ENCODE peak calls at places on chromosomes 3 and 15, in five cellular contexts. R is SJSA1, H is transverse colon, Y is cardiac muscle cell, F is neural progenitor cell. W is an unnamed sample.

GRCh38 chr3:171219258-171219657 is 192.7 kb upstream of the SLC2A2 start:
- DNase-seq in R (no peak), H (no peak), Y (no peak), F (no peak), W (no peak)

GRCh38 chr3:186315581-186316354 is 46.3 kb downstream of the DGKG start:
- DNase-seq in R (no peak), H (no peak), Y (no peak), F (no peak), W (no peak)

GRCh38 chr3:52046186-52046913 is 10.0 kb downstream of the DUSP7 start:
- DNase-seq in R (peak; percentile 95), H (no peak), Y (no peak), F (no peak), W (no peak)

GRCh38 chr3:104606812-104607211 is 759.9 kb upstream of the ALCAM start:
- DNase-seq in R (no peak), H (no peak), Y (no peak), F (no peak), W (no peak)

GRCh38 chr3:129231331-129232119 is 17.9 kb upstream of the COPG1 start:
- DNase-seq in R (peak; percentile 49), H (no peak), Y (no peak), F (no peak), W (no peak)

GRCh38 chr3:127532561-127533203 is 57.9 kb downstream of the TPRA1 start:
- DNase-seq in R (no peak), H (no peak), Y (no peak), F (no peak), W (no peak)

GRCh38 chr3:141960731-141961130 is 84.3 kb downstream of the ATP1B3 start:
- DNase-seq in R (peak; percentile 93), H (no peak), Y (no peak), F (peak; percentile 31), W (no peak)

GRCh38 chr3:58474967-58475578 is 16.8 kb upstream of the KCTD6 start:
- DNase-seq in R (no peak), H (no peak), Y (no peak), F (no peak), W (no peak)

GRCh38 chr3:37243811-37244748 is 69.7 kb upstream of the LRRFIP2 start:
- DNase-seq in R (peak; percentile 80), H (peak; percentile 81), Y (peak; percentile 91), F (peak; percentile 89), W (peak; percentile 96)

GRCh38 chr15:36884404-36885335 is 215.7 kb downstream of the MEIS2 start:
- DNase-seq in R (no peak), H (no peak), Y (no peak), F (peak; percentile 47), W (no peak)

GRCh38 chr3:52896613-52897012 is 735 bp downstream of the STIMATE start:
- DNase-seq in R (no peak), H (no peak), Y (peak; percentile 10), F (peak; percentile 40), W (no peak)

GRCh38 chr3:138434875-138435772 is 708 bp downstream of the ESYT3 start:
- DNase-seq in R (no peak), H (no peak), Y (peak; percentile 28), F (peak; percentile 52), W (peak; percentile 63)

GRCh38 chr3:111864821-111865656 is 6.0 kb downstream of the PHLDB2 start:
- DNase-seq in R (no peak), H (no peak), Y (peak; percentile 25), F (no peak), W (no peak)

GRCh38 chr3:53713626-53714025 is 132.6 kb downstream of the CHDH start:
- DNase-seq in R (no peak), H (no peak), Y (no peak), F (no peak), W (no peak)

GRCh38 chr3:119098620-119099222 is 47.2 kb upstream of the TEX55 start:
- DNase-seq in R (no peak), H (no peak), Y (peak; percentile 60), F (peak; percentile 49), W (no peak)

GRCh38 chr3:168071535-168071934 is 24.2 kb downstream of the GOLIM4 start:
- DNase-seq in R (peak; percentile 50), H (no peak), Y (no peak), F (no peak), W (no peak)

GRCh38 chr3:13782501-13782900 is 97.4 kb downstream of the WNT7A start:
- DNase-seq in R (no peak), H (no peak), Y (no peak), F (no peak), W (no peak)

GRCh38 chr3:184981071-184981470 is 169.1 kb downstream of the VPS8 start:
- DNase-seq in R (no peak), H (peak; percentile 51), Y (no peak), F (no peak), W (no peak)

GRCh38 chr3:149400645-149401044 is 23.2 kb upstream of the TM4SF1 start:
- DNase-seq in R (no peak), H (no peak), Y (no peak), F (no peak), W (no peak)

GRCh38 chr3:44721231-44722102 is 8.0 kb upstream of the ZNF501 start:
- DNase-seq in R (no peak), H (no peak), Y (no peak), F (no peak), W (no peak)
- H3K9me3 ChIP-seq in R (peaks cover 25% of the 10 kb centered on the region), H (peaks cover 94% of the 10 kb centered on the region), Y (peaks cover 4% of the 10 kb centered on the region), F (peaks cover 42% of the 10 kb centered on the region), W (peaks cover 64% of the 10 kb centered on the region)

GRCh38 chr3:25618043-25618442 is 46.7 kb downstream of the TOP2B start:
- DNase-seq in R (no peak), H (no peak), Y (no peak), F (no peak), W (no peak)
- H3K36me3 ChIP-seq in R (peaks cover 31% of the 10 kb centered on the region), H (no peaks in the 10 kb centered on the region), Y (peaks cover 59% of the 10 kb centered on the region), F (peaks cover 30% of the 10 kb centered on the region), W (peaks cover 63% of the 10 kb centered on the region)

DNA sequence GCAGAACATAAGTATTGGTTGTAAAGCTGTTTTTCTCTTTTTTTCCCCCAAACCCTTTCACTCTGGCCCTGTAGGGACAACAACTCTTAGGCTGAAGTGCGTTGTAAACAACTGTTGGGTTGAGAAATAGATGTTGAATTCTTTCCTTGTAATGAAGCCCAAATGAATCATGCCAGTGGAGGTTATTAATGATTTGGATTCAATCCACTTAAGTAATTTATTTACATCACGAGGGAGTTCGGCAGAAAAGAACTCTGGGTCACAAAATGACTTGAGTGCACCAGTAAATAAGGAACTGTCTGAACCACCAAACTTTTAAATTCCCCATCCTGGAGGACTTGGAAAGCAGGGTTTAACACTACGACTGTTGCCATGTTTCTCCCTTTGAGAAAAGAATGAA is 218.9 kb downstream of the PDZRN3 start:
- DNase-seq in R (no peak), H (no peak), Y (no peak), F (no peak), W (no peak)
- H3K27ac ChIP-seq in R (no peak overlapping the region), H (peak overlapping the region; percentile 42), Y (no peak overlapping the region), F (no peak overlapping the region), W (peak overlapping the region; percentile 55)

GRCh38 chr3:43198791-43199644 is 87.3 kb upstream of the SNRK start:
- DNase-seq in R (no peak), H (no peak), Y (no peak), F (no peak), W (no peak)

GRCh38 chr3:43207628-43208085 is 78.7 kb upstream of the SNRK start:
- DNase-seq in R (no peak), H (no peak), Y (no peak), F (no peak), W (no peak)

GRCh38 chr3:43199645-43200036 is 86.7 kb upstream of the SNRK start:
- DNase-seq in R (no peak), H (no peak), Y (no peak), F (no peak), W (no peak)

GRCh38 chr3:43206632-43207031 is 79.7 kb upstream of the SNRK start:
- DNase-seq in R (no peak), H (no peak), Y (no peak), F (peak; percentile 37), W (no peak)

DNA sequence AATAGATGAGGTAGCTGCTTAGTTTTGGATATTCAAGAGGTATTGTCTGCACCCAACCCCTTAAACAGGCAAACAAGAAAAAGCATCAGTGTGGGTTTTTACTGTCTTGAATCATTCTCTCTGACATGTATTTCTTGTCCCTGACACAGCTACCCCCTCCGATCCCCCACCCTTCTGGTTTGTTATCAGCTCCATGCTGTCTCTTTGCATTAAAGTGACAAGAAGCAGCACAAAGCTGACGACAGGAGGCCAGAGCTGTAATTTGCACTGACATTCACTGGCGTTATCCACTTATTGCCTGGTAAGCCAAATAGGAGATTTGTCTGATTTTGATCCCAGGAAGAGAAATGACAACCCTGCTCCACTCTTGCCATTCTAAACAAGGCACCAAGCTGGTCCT is 83.3 kb upstream of the SNRK start:
- DNase-seq in R (no peak), H (no peak), Y (peak; percentile 51), F (peak; percentile 39), W (no peak)
- H3K9me3 ChIP-seq in R (no peaks in the 10 kb centered on the region), H (no peaks in the 10 kb centered on the region), Y (no peaks in the 10 kb centered on the region), F (peaks cover 5% of the 10 kb centered on the region), W (no peaks in the 10 kb centered on the region)

DNA sequence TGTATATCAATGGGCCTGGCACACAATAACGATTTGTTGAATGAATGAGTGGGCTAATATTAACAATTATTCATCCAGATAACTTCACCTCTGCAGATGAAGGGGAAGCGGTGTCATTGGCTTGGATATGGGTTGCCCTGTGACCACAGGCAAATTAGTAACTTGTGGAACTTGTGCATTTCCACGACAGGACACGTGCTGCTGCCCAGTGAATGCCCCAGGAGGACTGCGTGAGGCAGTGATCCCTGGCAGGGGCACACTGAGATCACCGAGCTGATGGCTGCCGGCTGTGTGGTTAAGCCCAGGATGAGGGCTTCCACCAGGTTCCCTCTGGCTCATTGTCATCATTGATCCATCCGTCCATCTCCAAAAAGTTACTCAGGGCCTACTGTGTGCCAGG is 84.1 kb upstream of the HACD2 start:
- DNase-seq in R (no peak), H (no peak), Y (no peak), F (no peak), W (no peak)
- H3K36me3 ChIP-seq in R (no peaks in the 10 kb centered on the region), H (no peaks in the 10 kb centered on the region), Y (no peaks in the 10 kb centered on the region), F (no peaks in the 10 kb centered on the region), W (peaks cover 13% of the 10 kb centered on the region)

GRCh38 chr3:5192568-5193319 is 5.2 kb downstream of the EDEM1 start:
- DNase-seq in R (no peak), H (no peak), Y (no peak), F (no peak), W (no peak)

GRCh38 chr3:5191555-5192304 is 4.2 kb downstream of the EDEM1 start:
- DNase-seq in R (no peak), H (no peak), Y (no peak), F (no peak), W (no peak)

GRCh38 chr3:5194801-5195509 is 7.4 kb downstream of the EDEM1 start:
- DNase-seq in R (no peak), H (no peak), Y (no peak), F (no peak), W (no peak)

GRCh38 chr3:5195605-5196004 is 8.1 kb downstream of the EDEM1 start:
- DNase-seq in R (no peak), H (no peak), Y (no peak), F (no peak), W (no peak)

DNA sequence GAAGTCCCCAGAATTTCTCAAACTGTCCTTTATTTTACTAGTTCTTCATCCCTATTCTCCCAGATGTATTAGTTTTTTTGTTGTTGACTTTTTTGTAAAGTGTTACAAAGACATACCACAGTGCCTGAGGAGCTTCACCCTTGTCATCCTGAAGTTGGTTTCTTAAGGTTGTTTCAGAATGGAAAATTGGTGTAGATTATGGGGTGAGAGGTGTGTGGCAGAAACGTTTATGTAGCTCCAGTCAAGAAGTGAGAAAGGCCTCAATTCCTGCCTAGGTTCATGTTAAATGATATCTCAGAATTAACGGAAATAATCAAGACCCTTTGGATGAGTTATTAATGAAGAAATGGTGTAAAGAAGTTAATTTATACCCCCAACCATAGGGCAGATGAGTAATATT is 6.8 kb downstream of the EDEM1 start:
- DNase-seq in R (no peak), H (no peak), Y (no peak), F (no peak), W (no peak)
- H3K27ac ChIP-seq in R (peak overlapping the region; percentile 5), H (peak overlapping the region; percentile 46), Y (no peak overlapping the region), F (no peak overlapping the region), W (peak overlapping the region; percentile 78)

GRCh38 chr3:16474304-16474703 is 39.2 kb downstream of the RFTN1 start:
- DNase-seq in R (no peak), H (no peak), Y (peak; percentile 35), F (no peak), W (no peak)
- H3K9me3 ChIP-seq in R (peaks cover 5% of the 10 kb centered on the region), H (peaks cover 5% of the 10 kb centered on the region), Y (no peaks in the 10 kb centered on the region), F (no peaks in the 10 kb centered on the region), W (no peaks in the 10 kb centered on the region)